ENCODE peak calls at places on chromosomes 4 and X, in seven cellular contexts. G is IMR-90, V is Peyer's patch, L is neural progenitor cell, K is Caco-2, S is mammary epithelial cell, Y is hepatocyte. F is an unnamed sample. For H3K36me3, the result is how much of the 10 kb centered on the place peaks cover.

GRCh38 chrX:153433161-153433680 is 12.6 kb downstream of the TREX2 start:
- DNase-seq in G (no peak), V (no peak), L (no peak), K (no peak), S (no peak), Y (no peak), F (no peak)

GRCh38 chr4:76782837-76783236 is 115.1 kb downstream of the SOWAHB start:
- DNase-seq in G (peak), V (no peak), L (no peak), K (no peak), S (peak), Y (no peak), F (peak)

GRCh38 chr4:189088783-189089182 is 851.9 kb upstream of the FRG1 start:
- DNase-seq in G (peak), V (no peak), L (no peak), K (no peak), S (no peak), Y (no peak), F (no peak)

GRCh38 chr4:164700471-164700870 is 53.5 kb upstream of the SMIM31 start:
- DNase-seq in G (no peak), V (no peak), L (peak), K (peak), S (no peak), Y (no peak), F (no peak)

GRCh38 chr4:77349796-77350195 is 192.8 kb downstream of the CCNG2 start:
- DNase-seq in G (no peak), V (no peak), L (no peak), K (no peak), S (peak), Y (no peak), F (no peak)

GRCh38 chrX:40085714-40086113 is 12.0 kb downstream of the BCOR start:
- DNase-seq in G (no peak), V (no peak), L (no peak), K (no peak), S (no peak), Y (no peak), F (no peak)

GRCh38 chrX:38664285-38664684 is 102.9 kb downstream of the TSPAN7 start:
- DNase-seq in G (peak), V (no peak), L (peak), K (no peak), S (peak), Y (peak), F (no peak)

GRCh38 chr4:41232406-41232805 is 18.1 kb upstream of the APBB2 start:
- DNase-seq in G (no peak), V (no peak), L (no peak), K (no peak), S (no peak), Y (no peak), F (no peak)

GRCh38 chr4:107034091-107034698 is 1.9 kb downstream of the DKK2 start:
- DNase-seq in G (no peak), V (no peak), L (peak), K (no peak), S (no peak), Y (peak), F (no peak)

GRCh38 chr4:78644744-78645330 is 93.3 kb downstream of the ANXA3 start:
- DNase-seq in G (peak), V (peak), L (peak), K (peak), S (peak), Y (peak), F (no peak)

GRCh38 chrX:46994096-46994495 is 81.9 kb downstream of the JADE3 start:
- DNase-seq in G (peak), V (no peak), L (peak), K (no peak), S (no peak), Y (no peak), F (no peak)

GRCh38 chr4:7075962-7076693 is 8.3 kb upstream of the GRPEL1 start:
- DNase-seq in G (no peak), V (no peak), L (no peak), K (no peak), S (no peak), Y (no peak), F (no peak)

GRCh38 chrX:19334945-19335626 is 8.6 kb upstream of the PDHA1 start:
- DNase-seq in G (peak), V (no peak), L (peak), K (no peak), S (peak), Y (no peak), F (no peak)
- TF ChIP-seq CTCF in G (peak), V (peak), L (peak), K (peak), S (peak), Y (peak), F (no peak)

GRCh38 chr4:82891728-82892466 is 944 bp upstream of the SEC31A start:
- DNase-seq in G (peak), V (no peak), L (peak), K (no peak), S (no peak), Y (peak), F (no peak)
- H3K36me3 ChIP-seq in G (under half), V (under half), L (under half), K (under half), S (under half), Y (under half), F (under half)

GRCh38 chr4:35725131-35725530 is 519.2 kb downstream of the ARAP2 start:
- DNase-seq in G (no peak), V (no peak), L (peak), K (no peak), S (no peak), Y (no peak), F (no peak)
- TF ChIP-seq CTCF in G (no peak), V (no peak), L (peak), K (no peak), S (peak), Y (no peak), F (no peak)

GRCh38 chrX:96753230-96753629 is 68.6 kb downstream of the DIAPH2 start:
- DNase-seq in G (no peak), V (no peak), L (no peak), K (no peak), S (no peak), Y (no peak), F (no peak)

GRCh38 chrX:96761566-96761965 is 76.9 kb downstream of the DIAPH2 start:
- DNase-seq in G (no peak), V (no peak), L (no peak), K (no peak), S (no peak), Y (no peak), F (no peak)

GRCh38 chrX:96752776-96753175 is 68.1 kb downstream of the DIAPH2 start:
- DNase-seq in G (no peak), V (no peak), L (no peak), K (no peak), S (no peak), Y (peak), F (no peak)

DNA sequence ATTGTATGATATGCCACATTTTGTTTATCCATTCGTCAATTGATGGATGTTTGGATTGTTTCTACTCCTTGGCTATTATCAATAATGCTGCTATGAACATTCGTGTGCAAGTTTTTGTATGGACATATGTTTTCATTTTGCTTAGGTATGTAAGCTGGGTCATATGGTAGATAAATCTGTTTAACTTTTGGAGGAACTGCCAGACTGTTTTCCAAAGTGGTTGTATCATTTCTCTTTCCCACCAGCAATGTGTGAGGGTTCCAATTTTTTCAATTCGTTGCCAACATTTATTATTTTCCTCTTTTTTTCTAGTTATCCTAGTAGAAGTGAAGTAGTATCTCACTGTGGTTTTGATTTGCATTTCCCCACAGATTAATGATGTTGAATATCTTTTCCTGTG is 71.8 kb downstream of the DIAPH2 start:
- DNase-seq in G (no peak), V (no peak), L (no peak), K (no peak), S (no peak), Y (no peak), F (no peak)
- H3K36me3 ChIP-seq in G (under half), V (under half), L (under half), K (under half), S (under half), Y (under half), F (under half)

DNA sequence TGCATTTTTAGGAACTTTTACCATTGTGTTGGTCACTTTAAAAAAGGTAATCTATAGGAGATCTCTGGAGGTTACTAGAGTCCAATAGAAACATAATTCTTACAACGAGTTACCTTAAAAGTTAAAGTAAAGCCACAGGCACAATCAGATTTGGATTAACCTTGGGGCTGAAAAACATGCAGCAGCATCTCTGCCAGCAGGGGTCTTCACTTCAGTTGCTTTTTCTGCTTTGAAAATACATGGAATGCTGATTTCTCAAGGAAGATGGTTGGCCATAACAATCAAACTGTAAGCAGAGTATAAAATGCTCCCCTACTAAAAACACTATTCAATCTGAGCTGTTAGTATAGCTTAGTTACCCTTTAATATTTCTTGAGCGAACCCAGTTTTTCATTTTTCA is 1072.3 kb upstream of the PCDH10 start:
- DNase-seq in G (no peak), V (no peak), L (no peak), K (no peak), S (no peak), Y (no peak), F (no peak)
- TF ChIP-seq CTCF in G (no peak), V (no peak), L (no peak), K (peak), S (no peak), Y (no peak), F (no peak)

F was measured in BJ.